ENCODE peak calls at places on chromosomes 1 and 21, in seven cellular contexts. H, C, K, G, T, F and M are unnamed samples.

GRCh38 chr1:39418223-39418622 is 73.2 kb upstream of the BMP8A start:
- DNase-seq in K (no peak), G (no peak), C (no peak), H (peak; percentile 88), F (no peak), T (peak; percentile 32), M (no peak)

GRCh38 chr1:71593523-71593922 is 512.7 kb upstream of the ZRANB2 start:
- DNase-seq in F (no peak), T (peak; percentile 1), C (no peak), K (no peak), H (no peak), G (no peak), M (no peak)

GRCh38 chr1:34851431-34852105 is 8.0 kb downstream of the SMIM12 start:
- DNase-seq in F (peak; percentile 68), C (peak; percentile 54), T (peak; percentile 17), G (no peak), H (no peak), K (peak; percentile 82), M (peak; percentile 64)

GRCh38 chr1:117466761-117467160 is 99.5 kb downstream of the MAN1A2 start:
- DNase-seq in C (no peak), G (no peak), T (peak; percentile 19), F (no peak), K (no peak), H (peak; percentile 5), M (no peak)

GRCh38 chr21:43361127-43361492 is 65.8 kb downstream of the SIK1 start:
- DNase-seq in T (no peak), C (no peak), F (peak; percentile 58), H (no peak), K (peak; percentile 65), G (peak; percentile 52), M (no peak)

GRCh38 chr1:68320349-68320748 is 88.0 kb upstream of the WLS start:
- DNase-seq in T (no peak), C (no peak), K (no peak), H (no peak), G (no peak), F (no peak), M (no peak)

GRCh38 chr1:9351654-9352271 is 59.1 kb downstream of the SPSB1 start:
- DNase-seq in F (no peak), G (no peak), C (no peak), T (no peak), H (no peak), K (no peak), M (no peak)

GRCh38 chr1:25056536-25056935 is 126.5 kb upstream of the RUNX3 start:
- DNase-seq in H (no peak), T (no peak), C (no peak), K (no peak), F (no peak), G (no peak), M (no peak)

GRCh38 chr1:224434447-224435317 is at the start of gene WDR26:
- DNase-seq in C (peak; percentile 44), T (peak; percentile 82), K (peak; percentile 87), G (peak; percentile 87), H (peak; percentile 65), F (peak; percentile 73), M (no peak)

GRCh38 chr1:33302325-33302724 is 18.6 kb downstream of the A3GALT2 start:
- DNase-seq in H (no peak), T (peak; percentile 64), K (no peak), G (no peak), F (no peak), C (no peak), M (no peak)

GRCh38 chr1:182707116-182707515 is 22.7 kb upstream of the RGS8 start:
- DNase-seq in K (peak; percentile 45), T (peak; percentile 57), C (no peak), H (no peak), G (no peak), F (peak; percentile 51), M (no peak)

GRCh38 chr1:164673584-164674214 is 114.7 kb downstream of the PBX1 start:
- DNase-seq in T (no peak), F (no peak), K (no peak), G (no peak), H (no peak), C (no peak), M (no peak)

GRCh38 chr21:44970766-44971671 is 31.2 kb downstream of the SLX9 start:
- DNase-seq in T (no peak), H (no peak), F (no peak), G (no peak), K (peak; percentile 21), C (no peak), M (no peak)

GRCh38 chr1:162008799-162009198 is 14.9 kb downstream of the OLFML2B start:
- DNase-seq in F (no peak), G (no peak), K (no peak), T (no peak), C (no peak), H (no peak), M (no peak)

GRCh38 chr1:84796201-84796600 is 96.8 kb downstream of the LPAR3 start:
- DNase-seq in T (peak; percentile 11), K (no peak), C (no peak), H (peak; percentile 49), G (no peak), F (no peak), M (no peak)

GRCh38 chr1:61140778-61141177 is 58.4 kb downstream of the NFIA start:
- DNase-seq in H (no peak), G (no peak), F (no peak), T (no peak), C (no peak), K (no peak), M (no peak)

GRCh38 chr1:72635719-72636118 is 353.4 kb upstream of the NEGR1 start:
- DNase-seq in H (no peak), F (no peak), K (no peak), C (no peak), T (peak; percentile 64), G (no peak), M (no peak)

GRCh38 chr1:96048572-96048971 is 673.0 kb upstream of the PTBP2 start:
- DNase-seq in C (no peak), H (no peak), G (no peak), F (no peak), K (no peak), T (no peak), M (no peak)

GRCh38 chr1:24283326-24284155 is 35.6 kb upstream of the GRHL3 start:
- DNase-seq in G (no peak), C (no peak), K (no peak), F (no peak), H (peak; percentile 83), T (peak; percentile 73), M (no peak)

GRCh38 chr1:167861664-167862381 is 52.1 kb downstream of the ADCY10 start:
- DNase-seq in F (no peak), K (no peak), G (no peak), C (no peak), H (no peak), T (no peak), M (no peak)

GRCh38 chr1:67941746-67942145 is 108.5 kb upstream of the GNG12 start:
- DNase-seq in T (peak; percentile 39), C (no peak), H (no peak), G (no peak), K (no peak), F (no peak), M (no peak)

DNA sequence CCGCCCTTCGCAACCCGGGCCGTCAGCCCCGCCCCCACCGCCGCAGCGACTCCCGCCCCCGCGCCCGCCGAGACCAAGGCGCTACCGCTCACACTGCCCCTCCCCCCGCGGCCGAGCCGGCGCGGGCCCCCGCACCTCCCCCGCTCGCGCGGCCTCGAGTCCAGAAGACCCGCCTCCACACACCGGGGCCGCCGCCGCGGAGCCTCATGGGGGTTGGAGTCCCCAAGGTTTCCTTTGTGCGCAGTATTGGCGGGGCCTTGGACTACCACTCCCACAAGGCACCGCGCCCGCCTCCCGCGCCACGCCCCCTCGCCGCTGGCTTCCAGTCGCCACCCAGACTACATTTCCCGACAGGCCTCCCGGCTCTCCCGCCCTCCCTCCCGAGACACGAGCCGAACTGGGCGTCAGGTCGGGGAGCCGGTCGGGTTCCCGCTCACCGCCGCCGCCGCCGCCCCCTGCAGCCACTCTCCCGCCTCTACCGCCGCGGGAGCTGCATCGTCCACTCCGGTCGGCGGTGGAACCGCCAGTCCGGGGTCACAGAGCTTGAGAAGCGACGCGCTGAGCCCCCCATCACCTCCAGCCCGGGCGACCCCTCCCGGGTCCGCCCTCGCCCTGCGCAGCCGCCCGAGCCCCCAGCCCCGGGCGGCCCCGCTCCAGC is at the start of gene PHF13:
- DNase-seq in C (peak; percentile 98), F (peak; percentile 100), G (peak; percentile 100), K (peak; percentile 100), H (peak; percentile 95), T (peak; percentile 100), M (peak; percentile 96)
- H3K4me1 ChIP-seq in C (peaks cover 4% of the 10 kb centered on the region), F (peaks cover 69% of the 10 kb centered on the region), G (peaks cover 23% of the 10 kb centered on the region), K (peaks cover 37% of the 10 kb centered on the region), H (peaks cover 5% of the 10 kb centered on the region), T (peaks cover 19% of the 10 kb centered on the region), M (peaks cover 35% of the 10 kb centered on the region)

GRCh38 chr1:212284332-212284743 is 872 bp upstream of the PPP2R5A start:
- DNase-seq in T (peak; percentile 71), C (no peak), K (no peak), H (no peak), G (no peak), F (no peak), M (no peak)

GRCh38 chr1:212286437-212287131 is 1.4 kb downstream of the PPP2R5A start:
- DNase-seq in G (no peak), F (no peak), C (no peak), K (no peak), T (no peak), H (peak; percentile 18), M (no peak)

GRCh38 chr1:212283741-212284140 is 1.5 kb upstream of the PPP2R5A start:
- DNase-seq in C (no peak), G (no peak), F (no peak), K (no peak), H (no peak), T (no peak), M (no peak)

GRCh38 chr1:212285685-212286436 is 651 bp downstream of the PPP2R5A start:
- DNase-seq in G (peak; percentile 78), C (no peak), F (peak; percentile 66), H (peak; percentile 22), T (peak; percentile 63), K (peak; percentile 74), M (peak; percentile 28)

GRCh38 chr1:212284744-212285684 is at the start of gene PPP2R5A:
- DNase-seq in T (peak; percentile 100), C (peak; percentile 98), H (peak; percentile 98), F (peak; percentile 99), G (peak; percentile 99), K (peak; percentile 99), M (peak; percentile 95)
- TF ChIP-seq CTCF in T (peak; percentile 12), C (peak; percentile 23), H (no peak), F (peak; percentile 40), G (no peak), K (no peak), M (peak; percentile 14)

GRCh38 chr1:30818568-30819243 is 61.1 kb upstream of the LAPTM5 start:
- DNase-seq in H (peak; percentile 62), F (no peak), G (no peak), K (no peak), C (no peak), T (peak; percentile 64), M (no peak)
- H3K27me3 ChIP-seq in H (no peaks in the 10 kb centered on the region), F (peaks cover 25% of the 10 kb centered on the region), G (peaks cover 6% of the 10 kb centered on the region), K (no peaks in the 10 kb centered on the region), C (no peaks in the 10 kb centered on the region), T (peaks cover 5% of the 10 kb centered on the region), M (no peaks in the 10 kb centered on the region)

DNA sequence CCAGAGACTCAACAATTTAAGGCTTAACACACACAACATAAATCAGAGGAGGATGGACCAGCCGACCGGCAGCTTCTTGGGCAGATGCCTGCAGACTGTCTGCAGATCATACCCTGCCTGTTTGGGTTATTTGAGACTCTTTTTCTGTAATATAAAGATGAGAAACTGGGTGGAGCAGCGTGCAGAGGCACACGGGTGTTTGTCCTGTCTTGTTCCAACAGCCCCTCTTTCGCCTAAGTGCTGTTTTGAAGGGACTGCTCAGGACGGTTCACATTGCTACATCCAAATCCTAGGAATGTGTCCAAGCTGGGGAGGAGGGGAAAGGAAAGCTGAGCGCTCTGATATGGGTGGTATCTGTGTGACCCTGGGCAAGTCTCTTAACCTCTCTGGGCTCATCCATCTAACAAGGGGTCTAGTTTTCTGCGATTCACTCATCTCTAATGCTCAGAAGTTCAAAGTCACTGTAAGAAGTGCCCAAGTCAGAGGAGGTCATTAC is 149.9 kb downstream of the CLIC6 start:
- DNase-seq in T (no peak), C (no peak), H (no peak), F (no peak), K (no peak), G (no peak), M (no peak)
- H3K4me1 ChIP-seq in T (no peaks in the 10 kb centered on the region), C (no peaks in the 10 kb centered on the region), H (peaks cover 17% of the 10 kb centered on the region), F (no peaks in the 10 kb centered on the region), K (no peaks in the 10 kb centered on the region), G (peaks cover 30% of the 10 kb centered on the region), M (no peaks in the 10 kb centered on the region)